ENCODE peak calls at places on chromosomes 6 and 20, in six cellular contexts. I is HepG2, K is K562, W is H1, N is HCT116, T is endothelial cell of umbilical vein. J is an unnamed sample.

GRCh38 chr6:30691208-30691872 is 556 bp upstream of the NRM start:
- DNase-seq in I (no peak), K (peak), W (no peak), N (no peak), T (no peak), J (no peak)

GRCh38 chr20:23889775-23890187 is 10.2 kb upstream of the CST5 start:
- DNase-seq in I (peak), K (peak), W (no peak), N (peak), T (peak), J (no peak)

GRCh38 chr6:81939774-81940165 is 187.3 kb upstream of the TENT5A start:
- DNase-seq in I (no peak), K (no peak), W (no peak), N (no peak), T (no peak), J (no peak)

GRCh38 chr6:56226946-56227879 is 20.2 kb downstream of the COL21A1 start:
- DNase-seq in I (no peak), K (no peak), W (no peak), N (no peak), T (no peak), J (peak)

GRCh38 chr6:39362487-39362865 is 40.0 kb upstream of the KCNK16 start:
- DNase-seq in I (no peak), K (peak), W (no peak), N (no peak), T (no peak), J (peak)

GRCh38 chr6:166417285-166417691 is 34.5 kb upstream of the MPC1 start:
- DNase-seq in I (no peak), K (no peak), W (no peak), N (no peak), T (no peak), J (no peak)

GRCh38 chr20:4488407-4489339 is 233.0 kb upstream of the PRND start:
- DNase-seq in I (no peak), K (no peak), W (no peak), N (no peak), T (no peak), J (no peak)

GRCh38 chr6:155311076-155311475 is 3.2 kb downstream of the TFB1M start:
- DNase-seq in I (no peak), K (no peak), W (no peak), N (no peak), T (peak), J (no peak)

GRCh38 chr6:167779123-167779992 is 47.4 kb upstream of the AFDN start:
- DNase-seq in I (no peak), K (no peak), W (no peak), N (no peak), T (no peak), J (no peak)

GRCh38 chr6:112560651-112561050 is 213.5 kb downstream of the RFPL4B start:
- DNase-seq in I (no peak), K (no peak), W (no peak), N (no peak), T (no peak), J (no peak)

GRCh38 chr6:1082040-1082935 is 229.6 kb upstream of the FOXQ1 start:
- DNase-seq in I (no peak), K (no peak), W (no peak), N (no peak), T (peak), J (no peak)

GRCh38 chr6:124400600-124400999 is 561.6 kb upstream of the RNF217 start:
- DNase-seq in I (no peak), K (no peak), W (no peak), N (no peak), T (no peak), J (no peak)

GRCh38 chr20:41040855-41041254 is 12.2 kb downstream of the TOP1 start:
- DNase-seq in I (no peak), K (no peak), W (no peak), N (no peak), T (no peak), J (no peak)

GRCh38 chr6:12271997-12272396 is 18.2 kb upstream of the EDN1 start:
- DNase-seq in I (no peak), K (no peak), W (no peak), N (no peak), T (no peak), J (no peak)

GRCh38 chr6:74447013-74447412 is 751.0 kb downstream of the CD109 start:
- DNase-seq in I (no peak), K (no peak), W (no peak), N (peak), T (no peak), J (no peak)

GRCh38 chr6:1604347-1604990 is 5.2 kb upstream of the FOXC1 start:
- DNase-seq in I (peak), K (peak), W (no peak), N (no peak), T (peak), J (no peak)

GRCh38 chr6:158869010-158869603 is 49.9 kb upstream of the EZR start:
- DNase-seq in I (no peak), K (no peak), W (no peak), N (peak), T (no peak), J (no peak)
- TF ChIP-seq POLR2AphosphoS5 in I (no peak), K (peak), W (peak), N (peak), T (no peak), J (no peak)

GRCh38 chr20:454951-455350 is 7.4 kb downstream of the TBC1D20 start:
- DNase-seq in I (no peak), K (no peak), W (no peak), N (no peak), T (no peak), J (no peak)
- H3K27ac ChIP-seq in I (no peak), K (no peak), W (no peak), N (no peak), T (no peak), J (no peak)

DNA sequence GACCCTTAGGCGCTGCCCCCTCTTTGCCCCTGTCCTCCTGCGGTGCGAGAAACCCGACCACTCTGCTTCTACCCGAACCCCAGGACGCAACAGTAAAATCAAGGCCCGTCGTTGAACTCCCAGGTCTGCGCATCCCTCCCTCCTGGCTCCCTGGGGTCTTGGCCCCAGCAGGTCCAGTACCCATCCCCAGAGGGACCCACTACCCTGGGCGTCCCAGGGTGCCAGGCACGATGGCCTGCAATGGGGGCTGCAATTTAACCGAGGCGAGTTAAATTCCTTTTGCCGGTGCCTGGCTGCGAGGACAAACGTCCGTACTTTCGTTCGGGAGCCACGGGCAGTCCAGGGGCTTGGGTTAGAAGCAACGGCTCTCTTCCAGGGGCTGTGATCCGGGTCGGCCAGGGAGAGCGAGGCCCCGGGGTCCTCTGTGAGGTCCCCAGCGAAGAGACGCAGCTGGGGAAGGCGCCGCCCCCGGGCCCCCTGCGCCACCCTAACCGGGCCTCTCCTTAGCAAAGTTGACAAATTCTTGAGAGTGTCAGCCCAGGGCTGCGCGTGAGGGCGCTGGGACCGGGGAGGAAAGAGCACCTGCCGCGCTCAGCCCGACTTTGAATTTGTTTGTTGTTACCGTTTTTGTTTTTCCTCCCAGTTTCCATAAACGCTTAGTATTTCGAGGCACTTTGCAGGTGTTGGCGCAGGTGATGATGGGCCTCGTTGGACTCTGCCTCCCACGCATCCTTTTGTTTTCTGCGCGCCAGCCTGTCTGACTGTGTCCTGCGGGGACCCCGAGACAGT is 6.1 kb downstream of the OLIG3 start:
- DNase-seq in I (no peak), K (no peak), W (no peak), N (no peak), T (no peak), J (no peak)
- TF ChIP-seq EZH2 in I (no peak), K (no peak), W (peak), N (no peak), T (peak), J (no peak)

GRCh38 chr6:48511382-48511781 is 400.4 kb upstream of the PTCHD4 start:
- DNase-seq in I (no peak), K (no peak), W (no peak), N (no peak), T (no peak), J (no peak)

GRCh38 chr6:48512396-48512795 is 401.4 kb upstream of the PTCHD4 start:
- DNase-seq in I (no peak), K (no peak), W (no peak), N (no peak), T (no peak), J (no peak)
- TF ChIP-seq POLR2AphosphoS5 in I (no peak), K (no peak), W (no peak), N (no peak), T (no peak), J (no peak)

GRCh38 chr6:33577106-33577535 is 3.0 kb downstream of the BAK1 start:
- DNase-seq in I (no peak), K (no peak), W (no peak), N (no peak), T (no peak), J (no peak)

GRCh38 chr6:33578164-33578563 is 1.9 kb downstream of the BAK1 start:
- DNase-seq in I (no peak), K (no peak), W (no peak), N (no peak), T (no peak), J (no peak)

GRCh38 chr6:33578588-33579011 is 1.5 kb downstream of the BAK1 start:
- DNase-seq in I (no peak), K (peak), W (no peak), N (no peak), T (no peak), J (no peak)

GRCh38 chr6:33576668-33577067 is 3.4 kb downstream of the BAK1 start:
- DNase-seq in I (no peak), K (no peak), W (no peak), N (no peak), T (no peak), J (no peak)

GRCh38 chr6:33577718-33578117 is 2.4 kb downstream of the BAK1 start:
- DNase-seq in I (no peak), K (no peak), W (no peak), N (no peak), T (no peak), J (no peak)
- H3K27ac ChIP-seq in I (no peak), K (no peak), W (no peak), N (peak), T (no peak), J (no peak)

DNA sequence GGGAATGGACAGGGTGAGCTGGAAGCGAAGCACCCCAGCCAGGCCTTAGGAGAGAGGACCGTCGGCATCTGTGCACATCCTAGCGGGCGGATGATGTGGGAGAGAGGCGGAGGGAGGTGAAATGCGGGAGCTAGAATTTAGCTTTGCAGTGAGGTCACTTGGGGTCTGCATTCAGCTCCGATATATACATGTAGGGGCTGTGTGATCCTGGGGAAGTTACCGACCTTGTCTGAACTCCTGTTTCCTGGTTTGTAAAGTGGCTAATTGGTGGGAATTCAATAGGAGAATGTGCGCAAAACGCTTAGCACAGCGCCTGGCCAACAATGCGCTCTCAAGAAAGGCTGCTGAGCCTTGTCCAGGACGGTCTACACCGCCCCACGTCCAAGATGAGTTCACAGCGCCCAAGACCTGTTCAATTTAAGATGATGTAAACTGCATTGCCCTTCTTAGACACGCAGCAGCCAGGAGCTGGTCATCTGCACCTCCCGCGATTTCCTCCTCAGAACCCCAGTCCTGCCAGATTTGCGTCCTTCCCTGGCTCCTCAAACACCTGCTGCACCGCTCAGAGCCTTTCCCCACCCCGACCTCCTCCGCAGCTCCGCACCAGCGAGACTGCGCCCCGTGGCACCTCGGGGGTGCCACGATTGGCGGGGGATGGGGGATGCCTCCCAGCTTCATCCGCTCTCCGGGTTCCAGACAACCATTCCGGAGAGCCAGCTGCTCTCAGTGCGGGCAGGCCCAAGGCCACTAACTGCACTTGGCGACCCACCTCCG is 6.8 kb upstream of the TFAP2A start:
- DNase-seq in I (no peak), K (no peak), W (no peak), N (no peak), T (no peak), J (no peak)
- TF ChIP-seq EZH2 in I (peak), K (peak), W (peak), N (no peak), T (peak), J (no peak)

GRCh38 chr6:88167625-88167937 is 1.4 kb upstream of the CNR1 start:
- DNase-seq in I (no peak), K (no peak), W (no peak), N (no peak), T (no peak), J (no peak)

GRCh38 chr6:88168362-88168761 is 2.2 kb upstream of the CNR1 start:
- DNase-seq in I (no peak), K (no peak), W (no peak), N (no peak), T (no peak), J (no peak)

GRCh38 chr6:88166493-88166900 is 350 bp upstream of the CNR1 start:
- DNase-seq in I (no peak), K (peak), W (no peak), N (no peak), T (no peak), J (no peak)

GRCh38 chr6:88165877-88166492 is at the start of gene CNR1:
- DNase-seq in I (no peak), K (peak), W (no peak), N (no peak), T (peak), J (no peak)

DNA sequence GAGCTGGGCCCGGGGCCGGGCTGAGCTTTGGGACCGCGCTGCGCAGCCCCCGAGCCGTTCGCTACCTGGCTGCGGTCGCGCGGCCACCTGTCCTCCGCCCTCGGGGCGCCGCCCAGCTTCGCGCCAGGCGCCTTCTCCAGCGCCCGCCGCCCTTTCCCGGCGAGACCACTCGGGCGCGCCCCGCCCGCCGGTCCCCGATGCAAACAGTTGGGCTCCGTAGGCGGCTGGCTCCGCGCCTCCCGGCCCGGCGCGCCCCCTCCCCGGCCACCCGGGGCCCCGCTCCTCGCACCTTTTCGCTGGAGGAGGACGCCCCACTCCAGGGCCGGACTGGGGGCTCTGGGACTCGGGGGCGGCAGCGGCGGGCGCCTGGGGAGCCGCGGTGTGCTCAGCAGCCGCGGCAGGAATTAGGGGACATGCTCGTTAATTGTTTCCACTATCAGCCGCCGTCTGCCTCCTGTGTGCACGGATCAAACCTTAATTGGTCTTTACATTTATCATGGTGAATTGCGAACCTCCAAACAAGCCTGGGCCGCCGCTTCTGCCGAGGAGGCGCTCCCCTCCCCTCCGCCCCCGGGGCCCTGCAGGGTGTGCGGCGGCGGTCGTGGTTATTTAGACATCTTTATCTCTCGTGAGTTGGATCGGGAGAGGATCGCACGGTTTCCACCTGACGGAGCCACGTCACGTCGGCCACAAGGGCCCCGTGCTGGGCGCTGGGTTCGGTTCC is 916 bp upstream of the CNR1 start:
- DNase-seq in I (no peak), K (no peak), W (no peak), N (no peak), T (no peak), J (no peak)
- TF ChIP-seq POLR2AphosphoS5 in I (no peak), K (no peak), W (no peak), N (no peak), T (no peak), J (no peak)

GRCh38 chr6:45049188-45049843 is 278.8 kb upstream of the RUNX2 start:
- DNase-seq in I (peak), K (peak), W (no peak), N (no peak), T (peak), J (no peak)
- H3K27ac ChIP-seq in I (no peak), K (peak), W (no peak), N (no peak), T (peak), J (no peak)

GRCh38 chr6:28772480-28773381 is 151.1 kb downstream of the TRIM27 start:
- DNase-seq in I (no peak), K (peak), W (no peak), N (peak), T (no peak), J (no peak)
- TF ChIP-seq EZH2 in I (peak), K (no peak), W (peak), N (no peak), T (peak), J (no peak)

DNA sequence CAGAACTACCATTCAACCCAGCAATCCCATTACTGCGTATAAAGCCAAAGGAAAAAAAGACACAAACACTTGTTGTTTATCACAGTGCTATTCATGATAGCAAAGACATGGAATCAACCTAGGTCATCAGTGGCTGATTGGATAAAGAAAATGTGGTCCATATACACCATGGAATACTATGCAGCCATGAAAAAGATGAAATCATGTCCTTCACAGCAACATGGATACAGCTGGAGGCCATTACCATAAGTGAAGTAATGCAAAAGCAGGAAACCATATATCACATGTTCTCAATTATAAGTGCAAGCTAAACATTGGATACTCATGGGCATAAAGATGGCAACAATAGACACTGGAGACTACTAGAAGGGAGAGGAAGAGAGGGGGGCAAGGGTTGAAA is 299.6 kb downstream of the ADGRG6 start:
- DNase-seq in I (no peak), K (no peak), W (no peak), N (no peak), T (no peak), J (no peak)
- TF ChIP-seq POLR2AphosphoS5 in I (no peak), K (no peak), W (no peak), N (no peak), T (no peak), J (no peak)